ENCODE peak calls at places on chromosomes 4 and X, in seven cellular contexts. S is CD4-positive, alpha-beta memory T cell; T is A549; G is ureter; E is GM20000; W is left cardiac atrium; R is brain microvascular endothelial cell. H is an unnamed sample.
A peak's percentile ranks its signal among the peaks of the same experiment; 100 is the strongest.

GRCh38 chrX:138756234-138756633 is 44.7 kb upstream of the FGF13 start:
- DNase-seq in S (no peak), T (peak; percentile 11), G (peak; percentile 54), E (no peak), W (peak; percentile 22), R (peak; percentile 2), H (no peak)

GRCh38 chrX:75784689-75785491 is at the start of gene MAGEE2:
- DNase-seq in S (no peak), T (peak; percentile 14), G (no peak), E (no peak), W (peak; percentile 28), R (no peak), H (no peak)

GRCh38 chr4:6668391-6668790 is 25.3 kb upstream of the S100P start:
- DNase-seq in S (no peak), T (no peak), G (no peak), E (no peak), W (no peak), R (peak; percentile 56), H (no peak)

GRCh38 chrX:1316527-1316926 is 20.1 kb upstream of the IL3RA start:
- DNase-seq in S (no peak), T (no peak), G (no peak), E (no peak), W (peak; percentile 66), R (no peak), H (no peak)

GRCh38 chr4:16418814-16419213 is 192.5 kb upstream of the TAPT1 start:
- DNase-seq in S (no peak), T (peak; percentile 12), G (no peak), E (no peak), W (no peak), R (peak; percentile 36), H (no peak)

GRCh38 chrX:123013141-123013540 is 170.9 kb upstream of the GRIA3 start:
- DNase-seq in S (no peak), T (no peak), G (no peak), E (no peak), W (no peak), R (no peak), H (no peak)

GRCh38 chr4:186727149-186727976 is 3.7 kb upstream of the FAT1 start:
- DNase-seq in S (no peak), T (peak; percentile 47), G (no peak), E (no peak), W (no peak), R (peak; percentile 38), H (no peak)

GRCh38 chrX:102129473-102129872 is 4.0 kb downstream of the TCEAL2 start:
- DNase-seq in S (no peak), T (no peak), G (no peak), E (no peak), W (no peak), R (no peak), H (no peak)

GRCh38 chr4:119130365-119131065 is 5.1 kb upstream of the MYOZ2 start:
- DNase-seq in S (no peak), T (no peak), G (no peak), E (no peak), W (no peak), R (no peak), H (no peak)

H was measured in NCI-H1930.